ENCODE peak calls at places on chromosomes 11 and 22, in ten cellular contexts. R is astrocyte, Z is RWPE1, U is WERI-Rb-1, I is cardiac fibroblast, J is DND-41, K is Calu3, D is ovary, W is osteocyte, O is kidney epithelial cell. C is an unnamed sample.

GRCh38 chr22:39138357-39138997 is 14.0 kb downstream of the CBX7 start:
- DNase-seq in R (no peak), Z (no peak), U (no peak), I (no peak), J (no peak), K (no peak), D (no peak), W (peak), O (no peak), C (no peak)

GRCh38 chr11:116691779-116692178 is 81.0 kb downstream of the BUD13 start:
- DNase-seq in R (no peak), Z (peak), U (peak), I (peak), J (peak), K (peak), D (peak), W (peak), O (no peak), C (peak)

GRCh38 chr11:129895126-129896041 is at the start of gene NFRKB:
- DNase-seq in R (peak), Z (peak), U (peak), I (peak), J (peak), K (peak), D (peak), W (peak), O (no peak), C (peak)

GRCh38 chr22:23801886-23802377 is 15.2 kb downstream of the SMARCB1 start:
- DNase-seq in R (no peak), Z (no peak), U (no peak), I (no peak), J (no peak), K (no peak), D (no peak), W (no peak), O (no peak), C (no peak)

GRCh38 chr11:69470793-69471192 is 10.7 kb upstream of the LINC01488 start:
- DNase-seq in R (no peak), Z (no peak), U (no peak), I (no peak), J (no peak), K (no peak), D (no peak), W (no peak), O (no peak), C (no peak)

GRCh38 chr22:46770151-46770641 is 7.7 kb downstream of the TBC1D22A start:
- DNase-seq in R (no peak), Z (no peak), U (no peak), I (no peak), J (no peak), K (no peak), D (peak), W (no peak), O (no peak), C (no peak)

GRCh38 chr11:46889689-46890475 is 28.5 kb downstream of the LRP4 start:
- DNase-seq in R (peak), Z (peak), U (peak), I (peak), J (peak), K (peak), D (peak), W (no peak), O (no peak), C (peak)

GRCh38 chr11:130726234-130726559 is 190.1 kb downstream of the SNX19 start:
- DNase-seq in R (peak), Z (no peak), U (no peak), I (peak), J (no peak), K (no peak), D (peak), W (no peak), O (no peak), C (peak)

GRCh38 chr11:66204412-66204811 is 64.0 kb upstream of the RAB1B start:
- DNase-seq in R (no peak), Z (no peak), U (no peak), I (no peak), J (no peak), K (no peak), D (no peak), W (no peak), O (no peak), C (no peak)

GRCh38 chr11:96127596-96127959 is 203.7 kb upstream of the MTMR2 start:
- DNase-seq in R (no peak), Z (no peak), U (no peak), I (no peak), J (no peak), K (no peak), D (no peak), W (no peak), O (no peak), C (no peak)

GRCh38 chr22:27223317-27224177 is 566.2 kb downstream of the MIAT start:
- DNase-seq in R (peak), Z (no peak), U (no peak), I (peak), J (no peak), K (peak), D (no peak), W (no peak), O (peak), C (peak)

GRCh38 chr11:114290503-114291239 is 5.5 kb upstream of the NNMT start:
- DNase-seq in R (peak), Z (no peak), U (no peak), I (peak), J (no peak), K (no peak), D (no peak), W (no peak), O (no peak), C (no peak)

GRCh38 chr11:15150507-15150906 is 35.8 kb downstream of the INSC start:
- DNase-seq in R (no peak), Z (no peak), U (no peak), I (no peak), J (no peak), K (no peak), D (no peak), W (no peak), O (no peak), C (no peak)

GRCh38 chr11:104410336-104410735 is 246.4 kb upstream of the PDGFD start:
- DNase-seq in R (peak), Z (no peak), U (no peak), I (peak), J (peak), K (no peak), D (no peak), W (no peak), O (no peak), C (no peak)

GRCh38 chr11:7596975-7597391 is 76.3 kb downstream of the CYB5R2 start:
- DNase-seq in R (no peak), Z (peak), U (no peak), I (no peak), J (no peak), K (no peak), D (no peak), W (no peak), O (no peak), C (no peak)

GRCh38 chr11:43943931-43944751 is 1.7 kb downstream of the C11orf96 start:
- DNase-seq in R (peak), Z (peak), U (peak), I (peak), J (no peak), K (peak), D (peak), W (no peak), O (no peak), C (peak)

GRCh38 chr11:128029219-128029722 is 558.1 kb downstream of the ETS1 start:
- DNase-seq in R (no peak), Z (no peak), U (no peak), I (peak), J (no peak), K (no peak), D (no peak), W (no peak), O (no peak), C (no peak)

GRCh38 chr11:19628018-19628417 is 84.6 kb upstream of the NAV2 start:
- DNase-seq in R (no peak), Z (peak), U (no peak), I (peak), J (no peak), K (no peak), D (peak), W (no peak), O (no peak), C (peak)

GRCh38 chr11:72358461-72359405 is 75.6 kb downstream of the CLPB start:
- DNase-seq in R (no peak), Z (no peak), U (no peak), I (no peak), J (no peak), K (no peak), D (no peak), W (no peak), O (no peak), C (no peak)

GRCh38 chr22:30198152-30198845 is 48.3 kb downstream of the LIF start:
- DNase-seq in R (no peak), Z (no peak), U (no peak), I (peak), J (peak), K (no peak), D (no peak), W (no peak), O (no peak), C (peak)

GRCh38 chr22:23070418-23071162 is at the start of gene GNAZ:
- DNase-seq in R (no peak), Z (no peak), U (peak), I (no peak), J (no peak), K (no peak), D (peak), W (no peak), O (no peak), C (no peak)

GRCh38 chr11:38948392-38948791 is 2350.4 kb upstream of the RAG2 start:
- DNase-seq in R (no peak), Z (no peak), U (no peak), I (no peak), J (no peak), K (no peak), D (no peak), W (no peak), O (no peak), C (no peak)

GRCh38 chr11:13868710-13869403 is 93.7 kb upstream of the SPON1 start:
- DNase-seq in R (no peak), Z (peak), U (no peak), I (no peak), J (no peak), K (no peak), D (no peak), W (no peak), O (no peak), C (no peak)

GRCh38 chr11:32312206-32312817 is 123.0 kb downstream of the WT1 start:
- DNase-seq in R (peak), Z (no peak), U (no peak), I (peak), J (no peak), K (no peak), D (no peak), W (no peak), O (no peak), C (peak)

GRCh38 chr11:73248526-73249185 is 23.5 kb upstream of the P2RY6 start:
- DNase-seq in R (no peak), Z (no peak), U (no peak), I (no peak), J (no peak), K (no peak), D (no peak), W (no peak), O (no peak), C (no peak)

GRCh38 chr11:17979770-17980371 is 33.0 kb downstream of the SERGEF start:
- DNase-seq in R (no peak), Z (peak), U (peak), I (peak), J (peak), K (peak), D (peak), W (no peak), O (no peak), C (peak)

GRCh38 chr11:28910926-28911325 is 802.7 kb downstream of the METTL15 start:
- DNase-seq in R (no peak), Z (no peak), U (no peak), I (peak), J (no peak), K (no peak), D (no peak), W (no peak), O (no peak), C (peak)

GRCh38 chr11:87421422-87421821 is 383.7 kb downstream of the TMEM135 start:
- DNase-seq in R (peak), Z (peak), U (peak), I (peak), J (peak), K (peak), D (no peak), W (no peak), O (peak), C (peak)

GRCh38 chr11:128297111-128297651 is 290.2 kb downstream of the ETS1 start:
- DNase-seq in R (no peak), Z (no peak), U (no peak), I (no peak), J (peak), K (no peak), D (no peak), W (no peak), O (no peak), C (peak)

GRCh38 chr22:44172370-44173108 is 8.2 kb upstream of the PARVG start:
- DNase-seq in R (no peak), Z (no peak), U (no peak), I (no peak), J (no peak), K (no peak), D (no peak), W (no peak), O (no peak), C (no peak)

GRCh38 chr22:41001722-41002122 is 50.5 kb downstream of the RBX1 start:
- DNase-seq in R (peak), Z (peak), U (no peak), I (peak), J (no peak), K (peak), D (no peak), W (no peak), O (peak), C (peak)

GRCh38 chr22:30193031-30193794 is 53.3 kb downstream of the LIF start:
- DNase-seq in R (no peak), Z (no peak), U (no peak), I (no peak), J (no peak), K (no peak), D (no peak), W (peak), O (no peak), C (no peak)

GRCh38 chr11:78547931-78548705 is 26.5 kb downstream of the NARS2 start:
- DNase-seq in R (no peak), Z (no peak), U (no peak), I (no peak), J (no peak), K (no peak), D (no peak), W (no peak), O (no peak), C (no peak)

GRCh38 chr11:60803273-60803936 is 18.3 kb downstream of the MS4A10 start:
- DNase-seq in R (no peak), Z (no peak), U (no peak), I (no peak), J (no peak), K (no peak), D (no peak), W (no peak), O (no peak), C (no peak)

DNA sequence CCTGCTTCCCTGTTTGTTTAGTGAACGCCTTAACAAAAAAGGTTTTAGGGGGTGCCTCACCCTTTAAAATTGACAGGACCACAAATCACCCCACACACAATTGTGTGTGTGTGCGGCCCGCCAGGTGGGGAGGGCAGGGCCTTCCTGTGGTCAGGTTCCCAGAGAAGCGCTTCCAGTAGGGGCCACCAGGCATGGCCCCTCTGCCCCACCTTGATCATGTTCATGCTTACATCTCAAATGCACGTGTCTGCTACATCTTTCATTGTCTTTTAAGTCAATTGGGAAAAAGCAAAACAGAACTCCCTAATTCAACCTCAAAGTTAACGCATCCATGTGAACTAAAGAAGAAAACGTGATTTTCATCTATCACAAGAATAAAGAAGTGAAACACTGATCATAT is 1335.3 kb downstream of the TBC1D22A start:
- DNase-seq in R (no peak), Z (no peak), U (no peak), I (no peak), J (peak), K (no peak), D (no peak), W (no peak), O (no peak), C (no peak)
- TF ChIP-seq CTCF in R (no peak), Z (no peak), U (no peak), I (no peak), J (no peak), K (no peak), D (no peak), W (no peak), O (no peak), C (no peak)

GRCh38 chr11:67381244-67381972 is 8.0 kb upstream of the CLCF1 start:
- DNase-seq in R (no peak), Z (no peak), U (no peak), I (no peak), J (no peak), K (no peak), D (peak), W (no peak), O (no peak), C (no peak)
- TF ChIP-seq CTCF in R (no peak), Z (no peak), U (no peak), I (no peak), J (no peak), K (no peak), D (no peak), W (no peak), O (no peak), C (no peak)

GRCh38 chr11:2303627-2304155 is 1.9 kb downstream of the TSPAN32 start:
- DNase-seq in R (no peak), Z (no peak), U (peak), I (no peak), J (no peak), K (no peak), D (no peak), W (peak), O (no peak), C (no peak)

GRCh38 chr11:2302280-2302843 is 549 bp downstream of the TSPAN32 start:
- DNase-seq in R (no peak), Z (no peak), U (peak), I (no peak), J (no peak), K (no peak), D (no peak), W (peak), O (no peak), C (no peak)

GRCh38 chr11:2301631-2302272 is at the start of the genes C11orf21 and TSPAN32:
- DNase-seq in R (peak), Z (no peak), U (peak), I (no peak), J (no peak), K (no peak), D (no peak), W (peak), O (no peak), C (peak)

GRCh38 chr11:2304156-2305139 is 2.6 kb downstream of the TSPAN32 start:
- DNase-seq in R (no peak), Z (no peak), U (peak), I (no peak), J (no peak), K (no peak), D (peak), W (peak), O (no peak), C (no peak)

GRCh38 chr11:2302844-2303626 is 1.2 kb downstream of the TSPAN32 start:
- DNase-seq in R (no peak), Z (no peak), U (peak), I (no peak), J (no peak), K (no peak), D (peak), W (no peak), O (no peak), C (no peak)
- TF ChIP-seq CTCF in R (no peak), Z (no peak), U (no peak), I (no peak), J (no peak), K (no peak), D (no peak), W (no peak), O (no peak), C (no peak)

GRCh38 chr22:45418056-45418769 is 4.7 kb downstream of the RIBC2 start:
- DNase-seq in R (no peak), Z (no peak), U (no peak), I (no peak), J (no peak), K (no peak), D (no peak), W (peak), O (no peak), C (no peak)

GRCh38 chr22:45420011-45420410 is 6.5 kb downstream of the RIBC2 start:
- DNase-seq in R (no peak), Z (no peak), U (no peak), I (no peak), J (no peak), K (no peak), D (no peak), W (no peak), O (no peak), C (no peak)

GRCh38 chr22:45421349-45422057 is 8.0 kb downstream of the RIBC2 start:
- DNase-seq in R (no peak), Z (no peak), U (no peak), I (no peak), J (no peak), K (no peak), D (no peak), W (no peak), O (no peak), C (no peak)

GRCh38 chr22:45420539-45420938 is 7.0 kb downstream of the RIBC2 start:
- DNase-seq in R (no peak), Z (no peak), U (no peak), I (no peak), J (no peak), K (no peak), D (no peak), W (peak), O (no peak), C (no peak)

GRCh38 chr22:45418770-45419138 is 5.3 kb downstream of the RIBC2 start:
- DNase-seq in R (no peak), Z (no peak), U (no peak), I (no peak), J (no peak), K (no peak), D (no peak), W (peak), O (no peak), C (no peak)
- TF ChIP-seq CTCF in R (no peak), Z (no peak), U (no peak), I (no peak), J (no peak), K (no peak), D (no peak), W (no peak), O (no peak), C (no peak)

GRCh38 chr22:19766506-19767426 is 6.2 kb downstream of the TBX1 start:
- DNase-seq in R (no peak), Z (peak), U (no peak), I (peak), J (peak), K (peak), D (no peak), W (no peak), O (no peak), C (no peak)
- TF ChIP-seq CTCF in R (no peak), Z (no peak), U (no peak), I (peak), J (peak), K (peak), D (no peak), W (no peak), O (peak), C (peak)

GRCh38 chr11:34356576-34356917 is 1.3 kb downstream of the ABTB2 start:
- DNase-seq in R (peak), Z (peak), U (no peak), I (peak), J (no peak), K (peak), D (peak), W (no peak), O (no peak), C (peak)

GRCh38 chr11:34356918-34357645 is 728 bp downstream of the ABTB2 start:
- DNase-seq in R (peak), Z (peak), U (peak), I (peak), J (no peak), K (peak), D (peak), W (no peak), O (no peak), C (peak)

GRCh38 chr11:34354782-34355181 is 3.0 kb downstream of the ABTB2 start:
- DNase-seq in R (peak), Z (no peak), U (no peak), I (peak), J (no peak), K (peak), D (no peak), W (no peak), O (no peak), C (peak)

GRCh38 chr11:34355726-34356125 is 2.1 kb downstream of the ABTB2 start:
- DNase-seq in R (no peak), Z (no peak), U (no peak), I (no peak), J (no peak), K (no peak), D (no peak), W (no peak), O (no peak), C (no peak)

DNA sequence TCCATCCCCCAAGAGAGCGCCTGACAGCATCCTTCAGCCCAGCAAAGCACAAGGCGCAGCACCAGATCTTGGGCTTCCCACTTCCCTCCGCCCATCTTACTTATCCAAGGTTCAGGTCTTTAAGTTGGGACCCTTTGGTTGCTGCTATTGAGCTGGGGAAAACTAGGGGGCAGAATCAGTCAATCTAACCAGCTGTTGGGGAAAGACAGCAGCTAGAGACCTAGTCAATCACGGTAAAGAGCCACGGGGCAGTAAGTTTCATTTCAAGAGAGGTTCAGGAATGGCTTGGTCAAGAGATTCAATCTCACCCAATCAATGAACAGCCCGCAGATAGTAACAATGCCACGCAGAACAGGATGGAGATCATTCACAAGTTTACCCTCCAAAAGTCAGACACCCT is 1.7 kb downstream of the ABTB2 start:
- DNase-seq in R (no peak), Z (no peak), U (peak), I (no peak), J (no peak), K (no peak), D (no peak), W (no peak), O (no peak), C (no peak)
- TF ChIP-seq CTCF in R (no peak), Z (no peak), U (peak), I (no peak), J (peak), K (no peak), D (no peak), W (no peak), O (peak), C (no peak)

C was measured in IMR-90.